ENCODE peak calls at places on chromosomes 3 and 15, in ten cellular contexts. A, F, S, W, V, D, H, Z, I and R are unnamed samples.

GRCh38 chr3:194828926-194829325 is 143.2 kb downstream of the FAM43A start:
- DNase-seq in W (no peak), H (no peak), A (no peak), V (no peak), D (no peak), I (no peak), F (no peak), Z (no peak), S (no peak), R (no peak)

GRCh38 chr15:31347067-31347975 is 20.7 kb downstream of the KLF13 start:
- DNase-seq in S (no peak), W (no peak), H (no peak), F (no peak), V (peak; percentile 68), A (no peak), D (no peak), Z (no peak), I (no peak), R (no peak)

GRCh38 chr3:180802837-180803236 is 109.6 kb upstream of the FXR1 start:
- DNase-seq in W (peak; percentile 9), V (no peak), H (no peak), A (no peak), S (no peak), Z (no peak), F (peak; percentile 28), D (peak; percentile 10), I (no peak), R (no peak)

GRCh38 chr15:94164202-94164807 is 67.1 kb upstream of the MCTP2 start:
- DNase-seq in S (no peak), W (peak; percentile 39), Z (no peak), H (peak; percentile 68), D (no peak), F (peak; percentile 53), A (peak; percentile 36), I (peak; percentile 63), V (no peak), R (no peak)

GRCh38 chr3:178206554-178206953 is 329.7 kb upstream of the KCNMB2 start:
- DNase-seq in S (no peak), W (no peak), V (no peak), A (no peak), I (no peak), F (no peak), D (no peak), Z (no peak), H (no peak), R (no peak)

GRCh38 chr3:61625429-61625828 is 64.1 kb downstream of the PTPRG start:
- DNase-seq in Z (no peak), H (no peak), F (no peak), W (no peak), A (no peak), D (no peak), V (no peak), I (no peak), S (no peak), R (no peak)

GRCh38 chr15:90960316-90961091 is 5.8 kb downstream of the RCCD1 start:
- DNase-seq in H (no peak), F (no peak), Z (no peak), A (peak; percentile 66), S (no peak), D (no peak), W (no peak), V (no peak), I (no peak), R (no peak)

GRCh38 chr3:58422756-58423324 is 10.8 kb downstream of the PDHB start:
- DNase-seq in I (no peak), Z (no peak), F (peak; percentile 40), V (no peak), D (no peak), W (peak; percentile 51), S (no peak), A (no peak), H (no peak), R (no peak)

GRCh38 chr3:139173372-139174108 is 128.8 kb upstream of the PRR23C start:
- DNase-seq in Z (no peak), F (no peak), W (peak; percentile 2), S (no peak), D (peak; percentile 8), A (peak; percentile 49), H (peak; percentile 25), V (no peak), I (peak; percentile 32), R (no peak)

GRCh38 chr3:107065094-107065861 is 312.0 kb upstream of the CCDC54 start:
- DNase-seq in V (no peak), W (no peak), Z (peak; percentile 24), S (no peak), H (no peak), D (no peak), F (no peak), A (no peak), I (no peak), R (no peak)

GRCh38 chr15:84731774-84732173 is 15.8 kb upstream of the SEC11A start:
- DNase-seq in Z (no peak), A (no peak), F (no peak), S (no peak), V (no peak), W (no peak), D (no peak), H (no peak), I (no peak), R (no peak)

GRCh38 chr3:192879346-192880031 is 38.2 kb downstream of the MB21D2 start:
- DNase-seq in Z (peak; percentile 91), I (no peak), F (peak; percentile 83), V (no peak), D (peak; percentile 92), W (peak; percentile 87), S (no peak), H (no peak), A (peak; percentile 82), R (no peak)

GRCh38 chr3:156166808-156167207 is 46.4 kb downstream of the KCNAB1 start:
- DNase-seq in F (no peak), A (no peak), S (no peak), V (no peak), Z (no peak), H (no peak), W (no peak), D (no peak), I (no peak), R (no peak)

GRCh38 chr3:9947025-9947995 is 4.9 kb downstream of the PRRT3 start:
- DNase-seq in V (peak; percentile 90), Z (peak; percentile 47), I (peak; percentile 80), F (peak; percentile 76), D (no peak), S (peak; percentile 72), H (peak; percentile 88), W (peak; percentile 89), A (peak; percentile 82), R (peak; percentile 83)

GRCh38 chr15:59140422-59141226 is 35.7 kb downstream of the CCNB2 start:
- DNase-seq in Z (no peak), S (no peak), D (no peak), F (no peak), H (no peak), I (peak; percentile 45), W (no peak), A (no peak), V (no peak), R (no peak)

GRCh38 chr3:56923546-56924224 is 121.9 kb upstream of the ARHGEF3 start:
- DNase-seq in A (peak; percentile 24), D (no peak), Z (peak; percentile 42), W (peak; percentile 52), H (peak; percentile 41), V (no peak), F (no peak), I (peak; percentile 64), S (no peak), R (no peak)
- H3K27ac ChIP-seq in A (peak overlapping the region; percentile 60), D (no peak overlapping the region), Z (peak overlapping the region; percentile 41), W (no peak overlapping the region), H (peak overlapping the region; percentile 32), V (peak overlapping the region; percentile 55), F (no peak overlapping the region), I (peak overlapping the region; percentile 45), S (peak overlapping the region; percentile 55), R (no peak overlapping the region)

GRCh38 chr3:126541628-126542339 is 16.9 kb downstream of the C3orf22 start:
- DNase-seq in A (peak; percentile 7), D (no peak), Z (no peak), W (no peak), V (peak; percentile 63), I (peak; percentile 1), F (no peak), H (peak; percentile 2), S (peak; percentile 32), R (peak; percentile 47)
- H3K4me3 ChIP-seq in A (no peak overlapping the region), D (no peak overlapping the region), Z (no peak overlapping the region), W (no peak overlapping the region), V (no peak overlapping the region), I (no peak overlapping the region), F (no peak overlapping the region), H (no peak overlapping the region), S (no peak overlapping the region), R (no peak overlapping the region)

DNA sequence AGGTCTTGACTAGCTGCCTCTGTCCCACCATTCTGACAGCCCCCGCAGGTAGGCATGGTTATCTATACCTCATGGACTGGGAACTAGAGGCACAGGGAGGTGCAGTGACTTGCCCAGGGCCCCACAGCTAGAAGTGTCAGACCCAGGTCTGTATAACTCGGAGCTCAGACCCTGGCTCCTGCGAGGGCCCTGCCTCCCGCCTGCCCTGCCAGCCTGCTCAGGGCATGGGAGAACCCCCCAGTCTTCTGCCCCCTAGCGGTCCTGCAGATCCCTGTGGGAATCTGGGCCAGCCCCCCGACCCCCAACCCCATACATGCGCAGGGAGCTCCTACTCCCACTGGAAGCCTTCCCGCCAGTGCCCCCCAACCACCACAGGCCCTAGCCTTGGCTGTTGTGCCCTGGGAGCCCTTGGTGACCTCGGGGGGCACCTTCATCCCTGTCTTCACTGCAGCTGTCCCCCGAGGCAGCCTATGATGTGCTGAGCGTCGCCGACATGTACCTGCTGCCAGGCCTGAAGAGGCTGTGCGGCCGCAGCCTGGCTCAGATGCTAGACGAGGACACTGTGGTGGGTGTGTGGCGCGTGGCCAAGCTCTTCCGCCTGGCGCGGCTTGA is 6.9 kb downstream of the ABTB1 start:
- DNase-seq in I (no peak), D (no peak), W (no peak), F (no peak), A (peak; percentile 9), S (peak; percentile 50), V (peak; percentile 60), H (peak; percentile 4), Z (no peak), R (no peak)
- TF ChIP-seq CTCF in I (no peak), D (no peak), W (no peak), F (peak; percentile 36), A (no peak), S (no peak), V (no peak), H (no peak), Z (no peak), R (no peak)

GRCh38 chr3:36446230-36446629 is 65.9 kb downstream of the STAC start:
- DNase-seq in F (no peak), H (no peak), I (no peak), A (no peak), V (no peak), S (no peak), Z (no peak), D (no peak), W (no peak), R (no peak)

GRCh38 chr3:36447063-36447462 is 66.8 kb downstream of the STAC start:
- DNase-seq in S (no peak), A (no peak), H (no peak), F (peak; percentile 3), I (no peak), V (no peak), D (no peak), W (peak; percentile 11), Z (no peak), R (no peak)

GRCh38 chr3:36443042-36443686 is 62.9 kb downstream of the STAC start:
- DNase-seq in F (no peak), D (no peak), S (no peak), Z (no peak), H (no peak), W (no peak), I (no peak), A (no peak), V (no peak), R (no peak)

GRCh38 chr3:36444909-36445308 is 64.6 kb downstream of the STAC start:
- DNase-seq in D (peak; percentile 13), A (no peak), V (no peak), S (no peak), Z (no peak), F (no peak), I (no peak), W (no peak), H (no peak), R (no peak)
- H3K27ac ChIP-seq in D (no peak overlapping the region), A (no peak overlapping the region), V (no peak overlapping the region), S (no peak overlapping the region), Z (no peak overlapping the region), F (no peak overlapping the region), I (no peak overlapping the region), W (no peak overlapping the region), H (no peak overlapping the region), R (no peak overlapping the region)